ENCODE peak calls at places on chromosomes 3 and 15, in nine cellular contexts. P, T, R, K, Q, O, C, S and V are unnamed samples.

GRCh38 chr3:45890405-45890804 is 4.1 kb downstream of the CCR9 start:
- DNase-seq in S (no peak), C (peak; percentile 80), P (no peak), O (no peak), T (no peak), K (no peak), Q (no peak), R (peak; percentile 7), V (peak; percentile 83)

GRCh38 chr15:64760056-64760455 is 15.3 kb downstream of the RBPMS2 start:
- DNase-seq in T (no peak), K (no peak), Q (no peak), C (no peak), P (no peak), R (no peak), S (no peak), O (no peak), V (no peak)

GRCh38 chr3:107939621-107940236 is 151.1 kb downstream of the CD47 start:
- DNase-seq in K (no peak), T (no peak), R (no peak), Q (no peak), C (no peak), P (no peak), S (no peak), O (no peak), V (no peak)

GRCh38 chr3:48555231-48555948 is 1.2 kb downstream of the PFKFB4 start:
- DNase-seq in C (no peak), Q (no peak), K (no peak), S (no peak), T (no peak), O (no peak), R (no peak), P (no peak), V (peak; percentile 55)

GRCh38 chr15:95594496-95594895 is 736.0 kb upstream of the NR2F2 start:
- DNase-seq in Q (no peak), K (no peak), O (no peak), T (no peak), S (no peak), P (no peak), C (no peak), R (no peak), V (no peak)

GRCh38 chr3:11721114-11721440 is 77.4 kb upstream of the VGLL4 start:
- DNase-seq in C (no peak), K (no peak), R (no peak), O (no peak), S (no peak), T (no peak), Q (no peak), P (no peak), V (peak; percentile 15)

GRCh38 chr15:64387562-64388168 is at the start of gene TRIP4:
- DNase-seq in P (peak; percentile 96), K (peak; percentile 97), O (peak; percentile 93), Q (peak; percentile 94), T (peak; percentile 94), S (peak; percentile 93), R (peak; percentile 95), C (peak; percentile 96), V (peak; percentile 98)

GRCh38 chr15:49492834-49493233 is 69.8 kb downstream of the FGF7 start:
- DNase-seq in S (peak; percentile 13), C (no peak), O (no peak), P (no peak), K (no peak), T (no peak), R (peak; percentile 22), Q (no peak), V (no peak)

GRCh38 chr15:98518823-98519561 is 129.3 kb upstream of the IGF1R start:
- DNase-seq in Q (no peak), P (peak; percentile 45), T (peak; percentile 77), O (peak; percentile 83), K (no peak), R (peak; percentile 75), S (peak; percentile 78), C (peak; percentile 46), V (peak; percentile 66)

GRCh38 chr3:128487813-128488635 is 5.0 kb downstream of the GATA2 start:
- DNase-seq in Q (peak; percentile 72), P (peak; percentile 51), T (peak; percentile 89), K (peak; percentile 85), S (peak; percentile 98), R (peak; percentile 93), O (peak; percentile 86), C (peak; percentile 70), V (peak; percentile 31)

GRCh38 chr3:39156421-39156820 is 3.0 kb upstream of the CSRNP1 start:
- DNase-seq in S (no peak), C (no peak), T (no peak), O (no peak), R (no peak), P (no peak), K (no peak), Q (no peak), V (no peak)

GRCh38 chr15:90553248-90553745 is 23.6 kb downstream of the CRTC3 start:
- DNase-seq in P (no peak), O (no peak), T (peak; percentile 3), C (no peak), S (peak; percentile 45), K (no peak), Q (no peak), R (no peak), V (no peak)

GRCh38 chr15:52102468-52102867 is 10.1 kb downstream of the BCL2L10 start:
- DNase-seq in T (no peak), Q (no peak), S (peak; percentile 61), R (no peak), O (no peak), C (no peak), P (no peak), K (no peak), V (no peak)